ENCODE peak calls at places on chromosomes 13 and 19, in four cellular contexts. D, G, R and X are unnamed samples.

GRCh38 chr13:102935896-102936321 is 90.1 kb downstream of the ERCC5 start:
- DNase-seq in G (no peak), R (no peak), D (no peak), X (no peak)

GRCh38 chr13:54185101-54185500 is 1156.5 kb downstream of the OLFM4 start:
- DNase-seq in D (no peak), G (no peak), R (no peak), X (no peak)

GRCh38 chr13:110965038-110965754 is 50.3 kb upstream of the ANKRD10 start:
- DNase-seq in D (no peak), G (no peak), R (no peak), X (no peak)

GRCh38 chr19:18157465-18158063 is 4.6 kb downstream of the PIK3R2 start:
- DNase-seq in R (no peak), D (no peak), G (peak), X (no peak)

GRCh38 chr19:55086730-55087541 is 11.3 kb downstream of the EPS8L1 start:
- DNase-seq in R (peak), D (peak), G (peak), X (peak)

GRCh38 chr19:6239401-6239844 is 40.4 kb downstream of the MLLT1 start:
- DNase-seq in R (no peak), D (no peak), G (peak), X (no peak)

GRCh38 chr19:17972230-17972629 is 5.3 kb downstream of the KCNN1 start:
- DNase-seq in R (no peak), G (no peak), D (no peak), X (no peak)

GRCh38 chr19:1122972-1123363 is 19.2 kb downstream of the GPX4 start:
- DNase-seq in D (no peak), R (no peak), G (peak), X (peak)

GRCh38 chr13:37656247-37656940 is 57.8 kb upstream of the POSTN start:
- DNase-seq in G (no peak), D (no peak), R (no peak), X (no peak)

GRCh38 chr13:99979453-99980200 is 2.0 kb upstream of the ZIC2 start:
- DNase-seq in D (no peak), G (peak), R (peak), X (no peak)

GRCh38 chr19:45769821-45770191 is 754 bp upstream of the SIX5 start:
- DNase-seq in G (no peak), D (peak), R (peak), X (peak)

GRCh38 chr19:45168767-45169351 is 8.1 kb upstream of the NKPD1 start:
- DNase-seq in R (no peak), G (no peak), D (no peak), X (no peak)

GRCh38 chr13:24777171-24777570 is 13.2 kb downstream of the RNF17 start:
- DNase-seq in D (no peak), R (no peak), G (no peak), X (no peak)

GRCh38 chr19:17841810-17842662 is 5.7 kb downstream of the JAK3 start:
- DNase-seq in G (peak), D (peak), R (peak), X (peak)

GRCh38 chr19:29454109-29454508 is 71.7 kb upstream of the VSTM2B start:
- DNase-seq in G (no peak), D (no peak), R (no peak), X (no peak)

GRCh38 chr19:16566161-16566560 is 6.1 kb downstream of the SLC35E1 start:
- DNase-seq in D (no peak), G (no peak), R (no peak), X (peak)

GRCh38 chr19:53519431-53519830 is 18.5 kb upstream of the ZNF331 start:
- DNase-seq in R (no peak), G (no peak), D (peak), X (no peak)

GRCh38 chr13:94318418-94318817 is 161.1 kb downstream of the DCT start:
- DNase-seq in D (no peak), R (no peak), G (no peak), X (no peak)

GRCh38 chr19:3556978-3557460 is 367 bp downstream of the MFSD12 start:
- DNase-seq in D (peak), R (no peak), G (peak), X (peak)

GRCh38 chr19:16429066-16429758 is 42.6 kb downstream of the EPS15L1 start:
- DNase-seq in G (peak), D (peak), R (no peak), X (no peak)

GRCh38 chr19:5142725-5143097 is 173.8 kb downstream of the KDM4B start:
- DNase-seq in R (no peak), G (no peak), D (no peak), X (no peak)

GRCh38 chr13:94433055-94433947 is 46.2 kb downstream of the DCT start:
- DNase-seq in G (no peak), D (no peak), R (no peak), X (peak)

GRCh38 chr13:76438050-76438449 is 448.2 kb downstream of the KCTD12 start:
- DNase-seq in D (no peak), R (no peak), G (no peak), X (no peak)

GRCh38 chr13:76440568-76440967 is 445.6 kb downstream of the KCTD12 start:
- DNase-seq in G (no peak), D (no peak), R (no peak), X (no peak)
- TF ChIP-seq EP300 in G (no peak), D (no peak), R (no peak), X (no peak)

GRCh38 chr19:41530761-41531301 is 45.1 kb upstream of the CEACAM21 start:
- DNase-seq in D (no peak), G (no peak), R (no peak), X (no peak)
- TF ChIP-seq POLR2AphosphoS5 in D (no peak), G (no peak), R (no peak), X (no peak)

GRCh38 chr13:108220042-108220441 is 1.9 kb downstream of the ABHD13 start:
- DNase-seq in D (no peak), R (no peak), G (no peak), X (peak)
- TF ChIP-seq EP300 in D (no peak), R (no peak), G (no peak), X (no peak)

DNA sequence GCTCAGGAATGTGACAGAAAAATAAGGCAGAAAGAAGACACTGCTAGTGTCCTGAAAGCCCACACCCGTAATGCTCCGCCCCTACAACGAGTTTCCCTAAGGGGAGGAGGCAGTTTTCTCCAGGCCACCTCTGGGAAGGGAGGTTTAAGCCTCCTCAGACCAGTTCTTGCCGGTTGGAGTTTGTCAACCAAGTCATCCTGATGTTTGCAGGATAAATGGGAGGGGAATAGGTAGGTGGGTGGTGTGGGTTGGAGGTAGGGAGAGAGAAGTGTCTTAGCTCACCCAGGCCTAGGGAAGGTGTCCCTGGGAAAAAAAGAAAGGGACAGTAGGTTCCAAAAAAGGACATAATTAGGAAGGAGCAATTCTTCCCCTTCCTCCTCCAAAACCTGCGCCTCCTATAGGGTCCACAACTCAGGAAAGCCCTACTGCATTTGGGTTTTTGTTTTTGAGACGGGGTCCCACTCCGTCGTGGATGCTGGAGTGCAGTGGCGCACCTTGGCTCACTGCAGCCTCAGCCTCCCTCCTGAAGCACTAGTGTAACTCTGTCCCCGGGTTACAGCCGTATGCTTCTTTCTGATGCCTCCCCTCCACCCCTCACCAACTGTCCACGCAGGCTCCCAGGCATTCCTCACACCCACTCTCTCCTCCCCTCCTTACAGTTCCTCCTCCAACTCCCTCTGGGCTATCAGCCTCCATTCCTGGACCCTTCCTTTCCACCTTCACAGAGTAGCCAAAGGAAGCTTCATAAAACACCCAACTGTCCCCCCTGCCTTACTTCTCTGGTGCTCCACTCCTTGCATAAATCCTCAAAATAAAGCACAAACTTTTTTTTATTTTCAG is 2.0 kb upstream of the SERTAD3 start:
- DNase-seq in R (no peak), G (no peak), D (no peak), X (peak)
- TF ChIP-seq POLR2AphosphoS5 in R (no peak), G (no peak), D (no peak), X (no peak)

GRCh38 chr19:49453757-49454248 is 778 bp downstream of the ALDH16A1 start:
- DNase-seq in R (no peak), D (no peak), G (no peak), X (no peak)
- TF ChIP-seq EP300 in R (no peak), D (no peak), G (no peak), X (no peak)

DNA sequence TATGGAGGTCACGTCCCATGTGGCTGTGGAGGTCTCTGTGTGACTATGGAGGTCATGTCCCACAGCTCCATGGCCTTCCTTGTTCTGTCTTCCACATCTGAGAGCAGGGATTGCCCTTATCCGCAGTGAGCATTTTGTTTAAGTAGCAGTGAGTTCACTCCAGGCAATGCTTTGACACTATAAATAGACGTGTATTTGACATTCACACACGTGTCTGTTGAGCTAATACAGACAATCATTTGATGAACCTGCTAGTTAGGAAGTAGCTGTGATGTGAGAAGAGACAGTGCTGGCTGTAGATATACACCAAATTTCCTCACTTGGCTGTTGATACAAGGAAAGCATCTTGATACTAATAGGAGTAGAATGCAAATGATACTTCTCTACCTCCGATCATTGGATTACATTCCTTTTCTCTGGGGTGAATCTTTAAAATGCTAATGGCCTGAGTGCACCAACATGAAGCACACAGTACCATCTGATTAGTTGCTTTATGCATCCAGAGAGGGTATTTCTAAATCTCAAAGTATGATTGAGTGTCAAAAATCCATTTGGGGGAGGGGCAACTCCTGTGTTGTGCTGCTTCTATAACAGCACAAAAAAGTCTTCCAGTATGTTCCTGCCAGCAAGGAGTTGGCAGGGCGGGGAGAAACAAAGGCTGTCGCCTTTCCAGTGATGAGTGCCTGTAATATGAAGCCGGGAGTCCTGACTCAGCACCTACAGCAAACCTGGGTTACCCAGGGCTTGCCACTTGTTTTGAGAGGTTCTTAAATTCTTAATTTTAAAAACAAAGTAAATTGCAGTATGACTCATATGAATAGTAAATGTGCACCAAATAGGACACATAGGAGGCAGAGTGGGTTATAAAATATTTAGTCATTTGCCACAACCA is 7.0 kb downstream of the CUL4A start:
- DNase-seq in R (no peak), G (no peak), D (no peak), X (peak)
- TF ChIP-seq POLR2AphosphoS5 in R (no peak), G (no peak), D (no peak), X (no peak)

GRCh38 chr13:97017322-97017721 is 23.0 kb upstream of the OXGR1 start:
- DNase-seq in G (no peak), D (no peak), R (no peak), X (no peak)

GRCh38 chr13:97018029-97018819 is 23.9 kb upstream of the OXGR1 start:
- DNase-seq in G (peak), D (no peak), R (no peak), X (peak)

GRCh38 chr13:97015661-97016350 is 21.5 kb upstream of the OXGR1 start:
- DNase-seq in R (no peak), G (no peak), D (no peak), X (no peak)

GRCh38 chr13:97011446-97012131 is 17.3 kb upstream of the OXGR1 start:
- DNase-seq in D (no peak), G (no peak), R (no peak), X (no peak)

GRCh38 chr13:97012251-97013048 is 18.2 kb upstream of the OXGR1 start:
- DNase-seq in G (no peak), D (no peak), R (no peak), X (no peak)
- TF ChIP-seq EP300 in G (no peak), D (no peak), R (no peak), X (no peak)

GRCh38 chr19:38711726-38712153 is 32.5 kb downstream of the CAPN12 start:
- DNase-seq in R (no peak), G (no peak), D (peak), X (peak)
- TF ChIP-seq POLR2AphosphoS5 in R (no peak), G (peak), D (peak), X (peak)

DNA sequence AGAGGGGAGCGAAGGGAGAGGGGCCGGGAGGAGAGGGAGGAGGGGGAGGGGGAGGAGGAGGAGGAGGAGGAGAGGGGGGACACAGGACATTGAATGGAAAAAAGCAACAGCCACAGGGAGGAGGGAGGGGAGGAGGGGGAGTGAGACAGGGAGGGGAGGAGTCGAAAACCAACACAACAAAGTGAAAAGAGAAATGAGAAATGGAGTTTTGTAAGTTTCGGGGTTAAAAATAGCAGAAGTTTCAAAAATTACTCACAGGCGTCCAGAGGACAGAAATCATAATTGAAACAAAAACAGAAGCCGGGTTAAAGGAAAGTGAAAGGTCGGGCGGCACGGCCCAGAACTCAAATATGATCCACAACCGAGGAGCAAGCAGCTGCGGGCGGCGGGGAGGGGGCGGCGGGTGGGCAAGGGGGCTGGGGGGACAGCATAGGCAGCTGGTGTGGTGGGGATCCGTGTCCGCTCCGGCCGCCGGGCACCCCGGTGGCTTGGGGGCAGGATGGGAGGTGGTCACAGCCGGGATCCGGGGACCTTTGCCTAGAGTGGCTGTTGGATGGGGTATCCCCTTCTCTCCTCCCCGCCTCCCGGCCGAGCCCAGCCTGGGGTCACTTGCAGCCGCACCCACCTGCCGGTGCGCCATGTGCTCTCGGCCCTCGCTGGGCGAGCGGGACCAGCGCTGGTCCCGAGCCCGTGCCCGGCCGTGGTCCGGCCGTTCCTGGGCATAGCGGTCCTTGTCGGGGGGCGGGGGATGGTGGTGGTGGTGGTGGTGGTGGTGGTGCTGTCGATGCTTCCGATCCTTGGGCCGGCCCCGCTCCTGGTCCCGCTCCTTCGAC is 58.1 kb downstream of the IER2 start:
- DNase-seq in D (peak), G (no peak), R (peak), X (peak)
- TF ChIP-seq EP300 in D (no peak), G (no peak), R (no peak), X (no peak)